ENCODE peak calls at places on chromosomes 3 and 15, in seven cellular contexts. B is IMR-90, O is neuronal stem cell, H is mesenchymal stem cell, E is H1, L is mesendoderm, R is trophoblast cell. N is an unnamed sample.

GRCh38 chr3:50840983-50841489 is 166.3 kb downstream of the DOCK3 start:
- DNase-seq in B (no peak), O (no peak), H (no peak), E (no peak), L (no peak), R (no peak), N (no peak)

GRCh38 chr3:113340785-113341184 is 100.5 kb downstream of the CFAP44 start:
- DNase-seq in B (no peak), O (no peak), H (no peak), E (no peak), L (no peak), R (no peak), N (no peak)

GRCh38 chr15:28098360-28098765 is 752 bp downstream of the OCA2 start:
- DNase-seq in B (no peak), O (no peak), H (no peak), E (no peak), L (no peak), R (no peak), N (no peak)

GRCh38 chr3:76138921-76139320 is 353.6 kb upstream of the ZNF717 start:
- DNase-seq in B (peak), O (no peak), H (no peak), E (no peak), L (no peak), R (no peak), N (no peak)

GRCh38 chr3:105158277-105158676 is 208.4 kb upstream of the ALCAM start:
- DNase-seq in B (no peak), O (no peak), H (no peak), E (no peak), L (no peak), R (no peak), N (no peak)

GRCh38 chr15:74505837-74506514 is 35.0 kb upstream of the ARID3B start:
- DNase-seq in B (peak), O (no peak), H (peak), E (no peak), L (no peak), R (no peak), N (no peak)

GRCh38 chr3:98733055-98733777 is 29.9 kb upstream of the ST3GAL6 start:
- DNase-seq in B (no peak), O (peak), H (peak), E (no peak), L (peak), R (no peak), N (no peak)

GRCh38 chr15:65355983-65356353 is 21.8 kb downstream of the IGDCC3 start:
- DNase-seq in B (no peak), O (no peak), H (no peak), E (no peak), L (no peak), R (no peak), N (no peak)

GRCh38 chr3:171358891-171359218 is 101.3 kb downstream of the TNIK start:
- DNase-seq in B (no peak), O (no peak), H (no peak), E (no peak), L (no peak), R (no peak), N (no peak)

GRCh38 chr3:67765575-67765974 is 111.2 kb upstream of the SUCLG2 start:
- DNase-seq in B (peak), O (no peak), H (peak), E (no peak), L (no peak), R (no peak), N (no peak)

GRCh38 chr3:43031490-43032216 is 52.5 kb downstream of the GASK1A start:
- DNase-seq in B (no peak), O (no peak), H (no peak), E (no peak), L (no peak), R (no peak), N (no peak)

GRCh38 chr15:38217788-38218609 is 34.6 kb upstream of the SPRED1 start:
- DNase-seq in B (no peak), O (no peak), H (peak), E (no peak), L (no peak), R (peak), N (no peak)
- H2BK120ac ChIP-seq in B (peak), O (no peak), H (no peak), E (no peak), L (no peak), R (no peak), N (no peak)

DNA sequence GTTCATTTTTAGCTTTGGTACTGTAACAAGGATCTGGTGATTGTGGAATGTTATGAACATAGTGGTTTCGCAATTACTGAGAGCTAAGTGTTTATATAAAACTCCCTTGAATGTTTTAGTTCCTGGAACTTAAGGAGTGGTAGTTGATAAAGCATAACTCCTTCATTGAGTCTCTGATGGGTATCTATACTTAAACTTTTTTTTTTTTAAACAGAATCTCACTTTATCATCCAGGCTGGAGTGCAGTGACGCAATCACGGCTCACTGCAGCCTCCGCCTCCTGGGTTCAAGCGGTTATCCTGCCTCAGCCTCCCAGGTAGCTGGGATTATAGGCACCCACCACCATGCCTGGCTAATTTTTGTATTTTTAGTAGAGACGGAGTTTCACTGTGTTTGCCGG is 11.3 kb downstream of the PRKCI start:
- DNase-seq in B (peak), O (no peak), H (peak), E (no peak), L (no peak), R (no peak), N (no peak)
- H2BK120ac ChIP-seq in B (no peak), O (no peak), H (no peak), E (no peak), L (no peak), R (no peak), N (no peak)

DNA sequence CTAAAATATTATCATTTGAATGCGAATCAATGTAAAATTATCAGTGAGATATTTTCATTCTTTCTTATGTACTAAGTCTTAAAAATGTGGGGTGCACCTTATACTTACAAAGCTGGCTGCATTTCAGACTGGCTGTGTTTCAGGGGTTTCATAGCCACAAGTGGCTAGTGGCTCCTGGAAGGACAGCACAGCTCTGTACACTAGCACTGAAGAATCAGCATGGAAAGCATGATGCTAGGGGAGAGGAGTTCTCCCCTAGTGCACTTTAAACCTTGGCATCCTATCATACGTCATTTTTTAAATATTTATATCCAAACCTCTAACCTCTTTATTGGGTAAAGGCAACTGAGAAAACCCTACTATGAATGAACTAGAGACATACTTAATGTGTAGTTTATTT is 66.4 kb downstream of the ECT2 start:
- DNase-seq in B (no peak), O (no peak), H (no peak), E (no peak), L (no peak), R (no peak), N (no peak)
- H2BK120ac ChIP-seq in B (no peak), O (no peak), H (no peak), E (no peak), L (no peak), R (no peak), N (no peak)

DNA sequence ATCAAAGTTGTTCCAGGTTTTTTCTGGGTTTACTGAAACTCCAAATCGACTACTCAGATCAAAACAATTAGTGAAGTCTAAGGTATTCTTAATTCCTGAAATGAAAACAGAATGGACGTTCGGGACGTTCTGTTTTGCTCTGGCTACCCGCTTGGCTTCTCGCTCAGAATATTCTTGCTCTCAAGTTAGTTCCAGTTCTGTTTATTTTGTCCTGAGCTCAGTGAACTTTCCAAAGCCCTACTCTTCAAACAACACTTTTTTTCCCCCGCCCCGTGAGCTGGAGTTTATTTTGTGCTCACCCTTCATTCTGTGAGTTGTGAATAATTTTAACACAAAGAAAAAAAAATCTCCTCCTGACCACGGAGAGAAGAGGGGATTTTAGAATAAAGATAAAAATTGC is 72.6 kb downstream of the SAMMSON start:
- DNase-seq in B (no peak), O (no peak), H (no peak), E (no peak), L (no peak), R (no peak), N (no peak)
- H2BK120ac ChIP-seq in B (no peak), O (no peak), H (no peak), E (peak), L (peak), R (no peak), N (no peak)

GRCh38 chr3:48226959-48227358 is 3.7 kb downstream of the CAMP start:
- DNase-seq in B (no peak), O (no peak), H (no peak), E (no peak), L (no peak), R (no peak), N (no peak)
- H2BK120ac ChIP-seq in B (no peak), O (no peak), H (no peak), E (no peak), L (no peak), R (no peak), N (no peak)

GRCh38 chr15:89088605-89089315 is 504 bp downstream of the ABHD2 start:
- DNase-seq in B (peak), O (no peak), H (peak), E (no peak), L (no peak), R (no peak), N (no peak)
- H2BK120ac ChIP-seq in B (no peak), O (no peak), H (no peak), E (no peak), L (no peak), R (peak), N (no peak)

GRCh38 chr15:31733424-31733823 is 296.9 kb upstream of the CHRNA7 start:
- DNase-seq in B (no peak), O (no peak), H (no peak), E (no peak), L (no peak), R (no peak), N (no peak)
- H2BK120ac ChIP-seq in B (no peak), O (no peak), H (no peak), E (no peak), L (no peak), R (no peak), N (no peak)

GRCh38 chr3:155029941-155030340 is 50.2 kb upstream of the MME start:
- DNase-seq in B (no peak), O (no peak), H (no peak), E (no peak), L (no peak), R (no peak), N (no peak)

GRCh38 chr3:155034786-155035185 is 45.3 kb upstream of the MME start:
- DNase-seq in B (no peak), O (no peak), H (no peak), E (no peak), L (no peak), R (no peak), N (no peak)

GRCh38 chr3:155035553-155035952 is 44.6 kb upstream of the MME start:
- DNase-seq in B (no peak), O (no peak), H (no peak), E (no peak), L (no peak), R (no peak), N (no peak)

GRCh38 chr3:155031191-155031590 is 48.9 kb upstream of the MME start:
- DNase-seq in B (peak), O (no peak), H (no peak), E (no peak), L (no peak), R (no peak), N (no peak)

DNA sequence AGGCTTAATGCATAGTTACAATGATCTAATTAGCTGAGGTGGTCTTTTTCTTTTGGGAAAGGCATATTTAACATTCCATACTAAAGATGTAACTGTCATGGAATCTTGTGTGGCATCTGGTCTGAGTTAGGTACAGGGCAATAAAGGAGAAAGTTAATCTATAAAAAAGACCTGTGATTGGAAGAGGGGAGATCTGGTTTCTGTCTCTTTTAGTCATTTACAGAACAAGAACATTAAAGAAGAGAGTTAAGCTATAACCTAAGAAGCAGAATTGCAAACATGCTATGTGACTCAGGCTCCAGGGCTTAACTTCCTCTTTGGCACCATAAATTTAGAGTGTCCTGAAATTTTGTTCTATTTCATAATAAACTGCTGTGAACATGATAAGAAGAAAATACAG is 47.2 kb upstream of the MME start:
- DNase-seq in B (peak), O (peak), H (peak), E (no peak), L (peak), R (no peak), N (no peak)
- H2BK120ac ChIP-seq in B (no peak), O (no peak), H (no peak), E (no peak), L (no peak), R (no peak), N (no peak)